ENCODE peak calls at places on chromosomes 6 and 20, in five cellular contexts. I is uterus; G is endodermal cell; T is CD8-positive, alpha-beta T cell; A is cardiac muscle cell. H is an unnamed sample.

GRCh38 chr6:163965426-163966348 is 551.2 kb downstream of the QKI start:
- DNase-seq in T (no peak), G (no peak), A (no peak), I (peak), H (no peak)

GRCh38 chr6:100160913-100161312 is 166.9 kb upstream of the MCHR2 start:
- DNase-seq in A (no peak), T (no peak), I (no peak), G (peak), H (no peak)

GRCh38 chr20:3766832-3767433 is 620 bp downstream of the ADISSP start:
- DNase-seq in A (no peak), T (no peak), I (no peak), G (no peak), H (no peak)

GRCh38 chr6:39204646-39205244 is 24.5 kb downstream of the KCNK5 start:
- DNase-seq in I (no peak), T (no peak), A (no peak), G (peak), H (no peak)

GRCh38 chr6:113184291-113184690 is 672.9 kb upstream of the MARCKS start:
- DNase-seq in G (no peak), A (peak), T (no peak), I (no peak), H (no peak)

GRCh38 chr6:99013661-99014458 is 66.1 kb upstream of the FBXL4 start:
- DNase-seq in T (no peak), G (no peak), A (no peak), I (no peak), H (no peak)

GRCh38 chr6:49918787-49919186 is 45.2 kb downstream of the DEFB114 start:
- DNase-seq in T (no peak), I (no peak), A (no peak), G (peak), H (no peak)

GRCh38 chr6:28940294-28940858 is 16.6 kb upstream of the TRIM27 start:
- DNase-seq in I (peak), G (peak), A (no peak), T (peak), H (no peak)

GRCh38 chr6:115545410-115545986 is 515.2 kb downstream of the FRK start:
- DNase-seq in T (no peak), I (no peak), A (no peak), G (peak), H (no peak)

GRCh38 chr20:46430921-46431712 is 24.7 kb upstream of the ELMO2 start:
- DNase-seq in G (no peak), T (no peak), A (no peak), I (no peak), H (no peak)

GRCh38 chr6:159875194-159875593 is 15.6 kb upstream of the MAS1 start:
- DNase-seq in A (no peak), I (no peak), T (no peak), G (peak), H (no peak)

GRCh38 chr20:63217706-63218105 is 1.8 kb upstream of the YTHDF1 start:
- DNase-seq in A (no peak), T (no peak), G (no peak), I (no peak), H (no peak)

GRCh38 chr20:48631114-48632016 is 196.4 kb downstream of the PREX1 start:
- DNase-seq in A (peak), G (no peak), I (no peak), T (no peak), H (no peak)

GRCh38 chr6:42714098-42714761 is 8.2 kb downstream of the PRPH2 start:
- DNase-seq in I (no peak), A (peak), T (no peak), G (no peak), H (no peak)

GRCh38 chr20:58018590-58018989 is 209.9 kb downstream of the ANKRD60 start:
- DNase-seq in I (no peak), G (no peak), T (no peak), A (no peak), H (no peak)

GRCh38 chr20:35344354-35344837 is 52.2 kb upstream of the FAM83C start:
- DNase-seq in G (no peak), T (no peak), I (peak), A (peak), H (peak)

GRCh38 chr20:22180244-22180643 is 404.1 kb downstream of the FOXA2 start:
- DNase-seq in G (peak), A (no peak), T (no peak), I (no peak), H (no peak)

GRCh38 chr20:41798926-41799502 is 180.8 kb upstream of the CHD6 start:
- DNase-seq in T (no peak), I (no peak), G (peak), A (no peak), H (no peak)

GRCh38 chr6:104957301-104958177 is 632 bp downstream of the LIN28B start:
- DNase-seq in T (no peak), A (no peak), I (no peak), G (peak), H (no peak)

GRCh38 chr20:39295301-39295700 is 333.2 kb downstream of the DHX35 start:
- DNase-seq in G (no peak), A (no peak), T (no peak), I (no peak), H (no peak)

GRCh38 chr20:39302312-39302711 is 340.2 kb downstream of the DHX35 start:
- DNase-seq in T (no peak), A (no peak), G (no peak), I (no peak), H (no peak)

GRCh38 chr20:39298116-39298515 is 336.0 kb downstream of the DHX35 start:
- DNase-seq in G (no peak), I (no peak), T (no peak), A (no peak), H (no peak)

GRCh38 chr20:39298566-39299501 is 336.7 kb downstream of the DHX35 start:
- DNase-seq in A (no peak), G (peak), T (no peak), I (no peak), H (no peak)

GRCh38 chr20:39299783-39300182 is 337.6 kb downstream of the DHX35 start:
- DNase-seq in I (no peak), T (no peak), A (no peak), G (no peak), H (no peak)
- H3K27ac ChIP-seq in I (no peak), T (no peak), A (no peak), G (no peak), H (no peak)

DNA sequence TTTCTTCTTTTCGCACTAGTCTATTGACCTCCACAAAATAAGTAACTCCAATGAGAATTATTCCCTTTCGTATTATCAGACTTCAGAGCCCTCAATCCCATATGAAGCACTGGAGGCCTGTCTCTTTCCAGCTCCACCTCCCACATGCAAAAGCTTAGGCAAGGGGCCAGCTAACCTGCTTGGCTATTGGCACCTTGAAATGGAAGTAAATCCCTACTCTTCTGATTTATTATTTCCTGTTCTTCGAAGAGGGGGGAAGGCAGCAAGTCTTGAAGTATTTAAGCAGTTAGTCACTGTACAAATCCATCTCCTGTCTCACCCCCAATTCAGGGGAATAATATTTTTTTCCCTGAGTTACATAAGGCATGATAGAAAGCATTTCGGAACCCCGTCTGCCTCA is 577.8 kb downstream of the MAFB start:
- DNase-seq in T (no peak), G (no peak), I (no peak), A (no peak), H (no peak)
- H3K27ac ChIP-seq in T (no peak), G (no peak), I (no peak), A (no peak), H (no peak)

GRCh38 chr6:89970072-89970471 is 75.8 kb downstream of the GJA10 start:
- DNase-seq in G (no peak), A (no peak), T (no peak), I (no peak), H (no peak)

GRCh38 chr6:89976141-89977020 is 82.1 kb downstream of the GJA10 start:
- DNase-seq in I (no peak), G (no peak), T (no peak), A (no peak), H (no peak)

GRCh38 chr6:89970609-89971337 is 76.5 kb downstream of the GJA10 start:
- DNase-seq in T (no peak), I (no peak), G (peak), A (peak), H (no peak)

GRCh38 chr6:89974776-89975175 is 80.5 kb downstream of the GJA10 start:
- DNase-seq in A (no peak), I (no peak), T (no peak), G (no peak), H (no peak)

GRCh38 chr6:89972024-89972381 is 77.7 kb downstream of the GJA10 start:
- DNase-seq in T (no peak), G (no peak), I (no peak), A (no peak), H (no peak)
- H3K27ac ChIP-seq in T (no peak), G (no peak), I (no peak), A (no peak), H (no peak)

DNA sequence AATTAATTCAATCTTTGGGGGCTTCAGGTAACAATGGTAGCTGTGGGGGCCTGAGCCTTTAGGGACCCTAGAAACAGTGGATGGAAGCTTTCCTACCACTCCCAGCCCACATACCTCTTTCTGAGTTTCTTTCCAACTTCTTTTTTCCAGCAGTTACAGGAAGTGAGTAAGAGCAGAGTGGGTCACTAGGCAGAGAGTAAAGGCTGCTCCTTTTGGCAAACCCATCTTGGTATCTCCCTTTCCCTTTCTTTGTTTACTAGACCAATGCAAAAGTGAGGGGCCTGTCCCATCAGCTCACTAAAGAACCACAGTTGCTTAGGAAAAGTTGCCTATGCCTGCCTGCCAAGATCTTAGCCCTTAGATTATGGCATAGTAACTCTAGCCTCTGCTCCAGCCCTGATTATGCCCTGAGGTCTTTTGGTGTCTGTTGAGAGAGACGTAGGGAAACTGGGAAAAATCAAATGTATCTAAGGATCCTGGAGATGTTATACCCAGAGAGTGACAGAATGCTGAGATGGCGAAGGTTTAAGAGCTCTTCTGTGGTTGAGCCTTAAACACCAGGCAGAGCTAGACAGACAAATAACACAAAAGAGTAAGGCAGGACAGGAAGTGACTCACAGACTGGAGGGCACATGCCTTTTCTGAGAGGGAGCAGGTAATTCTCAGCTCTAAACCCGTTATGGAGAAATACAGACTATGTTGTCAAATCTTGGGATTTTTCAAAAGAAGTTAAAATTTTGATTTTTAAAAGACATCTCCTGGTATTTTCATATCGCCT is 31.3 kb downstream of the TRMT6 start:
- DNase-seq in A (peak), G (peak), T (peak), I (no peak), H (peak)
- H3K27ac ChIP-seq in A (no peak), G (no peak), T (no peak), I (no peak), H (peak)

DNA sequence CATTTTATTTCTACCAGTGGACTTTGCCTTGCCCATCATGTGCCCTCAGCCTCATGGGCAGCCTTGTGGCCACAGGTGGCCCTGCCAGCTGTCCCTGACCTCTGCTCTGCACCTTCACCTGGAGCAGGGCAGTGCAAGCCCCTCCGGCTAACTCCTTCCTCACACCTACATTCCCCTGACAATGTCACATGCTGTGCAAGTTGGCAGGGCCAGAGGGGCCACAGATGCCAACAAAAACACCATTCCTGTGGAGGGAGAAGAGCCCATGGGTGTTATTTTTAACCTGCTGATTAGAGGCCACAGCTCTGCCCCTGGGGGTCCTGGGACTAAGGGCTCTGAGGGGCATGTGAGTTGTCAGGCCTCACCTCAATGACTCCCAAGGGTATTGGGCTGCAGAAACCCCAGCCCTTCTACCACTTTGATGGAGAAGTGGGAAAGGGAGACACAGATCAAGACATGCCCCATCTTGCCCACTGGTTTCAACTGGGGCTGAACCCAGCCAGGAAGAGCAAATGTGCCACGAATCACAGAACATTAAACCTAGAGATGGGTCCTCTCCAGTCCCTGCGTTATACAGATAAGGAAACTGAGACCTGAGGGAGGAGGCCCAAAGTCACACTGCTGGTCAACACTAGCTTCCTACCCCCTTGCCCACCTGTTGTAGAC is 65.0 kb downstream of the MRPL14 start:
- DNase-seq in I (no peak), A (no peak), G (no peak), T (no peak), H (no peak)
- H3K27ac ChIP-seq in I (peak), A (no peak), G (no peak), T (no peak), H (peak)

GRCh38 chr6:118936304-118936703 is 1.3 kb upstream of the MCM9 start:
- DNase-seq in G (no peak), T (no peak), A (no peak), I (no peak), H (no peak)

GRCh38 chr6:118934461-118935330 is at the start of gene MCM9:
- DNase-seq in G (peak), A (peak), I (peak), T (peak), H (no peak)

GRCh38 chr6:118935331-118935668 is 341 bp upstream of the MCM9 start:
- DNase-seq in I (no peak), A (no peak), T (no peak), G (no peak), H (no peak)

GRCh38 chr6:118932421-118932820 is 2.5 kb downstream of the MCM9 start:
- DNase-seq in I (no peak), T (no peak), G (no peak), A (no peak), H (no peak)

DNA sequence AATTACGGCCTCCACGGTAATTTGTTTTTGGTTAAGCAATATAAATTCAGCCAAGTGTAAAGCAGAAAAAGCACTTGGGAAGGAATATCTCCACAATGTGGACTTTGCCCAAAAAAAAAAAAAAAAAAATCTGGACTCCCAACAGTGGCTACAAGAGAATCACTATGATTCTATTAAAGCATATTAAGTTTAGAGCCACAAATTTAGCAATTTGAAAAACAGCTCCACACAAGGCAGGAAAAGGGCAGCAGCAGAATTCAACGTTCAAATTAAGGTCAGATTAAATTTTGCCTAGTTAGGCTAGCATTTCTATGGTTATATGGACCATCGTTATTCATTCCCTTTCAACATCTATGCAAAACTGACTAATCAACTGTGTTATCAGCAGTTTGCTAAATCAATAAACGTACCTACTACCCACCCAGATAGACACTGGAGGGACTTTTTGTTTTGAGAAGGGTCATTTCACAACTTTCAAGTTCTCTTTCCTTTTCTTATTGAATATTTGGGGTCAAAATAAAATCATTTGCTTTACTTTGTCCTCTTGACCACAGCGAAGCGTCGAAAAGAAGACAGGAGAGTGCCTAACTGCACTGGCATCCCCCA is 1.0 kb downstream of the MCM9 start:
- DNase-seq in G (no peak), A (no peak), I (no peak), T (no peak), H (no peak)
- H3K27ac ChIP-seq in G (no peak), A (no peak), I (peak), T (no peak), H (peak)

GRCh38 chr20:59911041-59911440 is 22.4 kb downstream of the SYCP2 start:
- DNase-seq in T (no peak), A (no peak), I (no peak), G (no peak), H (no peak)
- H3K27ac ChIP-seq in T (no peak), A (no peak), I (no peak), G (no peak), H (no peak)

GRCh38 chr6:137112067-137112355 is 61.4 kb downstream of the IL22RA2 start:
- DNase-seq in G (no peak), T (no peak), I (no peak), A (peak), H (no peak)
- H3K27ac ChIP-seq in G (no peak), T (no peak), I (no peak), A (no peak), H (peak)

GRCh38 chr20:31322504-31322903 is 14.1 kb upstream of the DEFB116 start:
- DNase-seq in A (no peak), G (no peak), I (no peak), T (no peak), H (no peak)
- H3K27ac ChIP-seq in A (no peak), G (no peak), I (no peak), T (no peak), H (no peak)